ENCODE peak calls at places on chromosomes 6 and 20, in five cellular contexts. I is ascending aorta, E is ovary, M is fibroblast of lung, A is GM12878. Q is an unnamed sample. For H3K27me3, the result is how much of the 10 kb centered on the place peaks cover.

GRCh38 chr20:47007826-47008655 is 113.4 kb downstream of the EYA2 start:
- DNase-seq in E (no peak), A (no peak), I (no peak), M (no peak), Q (no peak)

GRCh38 chr6:153801917-153802316 is 237.1 kb upstream of the OPRM1 start:
- DNase-seq in I (no peak), E (no peak), A (no peak), M (no peak), Q (no peak)

GRCh38 chr20:5863040-5863811 is 87.1 kb downstream of the TRMT6 start:
- DNase-seq in M (peak), I (no peak), A (no peak), E (peak), Q (no peak)

GRCh38 chr6:5645275-5645674 is 361.4 kb downstream of the NRN1 start:
- DNase-seq in M (no peak), I (no peak), A (no peak), E (no peak), Q (no peak)

GRCh38 chr6:167350731-167351655 is 26.1 kb downstream of the TTLL2 start:
- DNase-seq in A (peak), I (no peak), E (peak), M (peak), Q (peak)

GRCh38 chr6:109299695-109300564 is 82.3 kb downstream of the CD164 start:
- DNase-seq in M (no peak), E (no peak), A (no peak), I (peak), Q (no peak)

GRCh38 chr6:137148291-137149076 is 25.0 kb downstream of the IL22RA2 start:
- DNase-seq in M (peak), I (no peak), A (no peak), E (no peak), Q (no peak)

GRCh38 chr6:33320315-33321181 is 3.0 kb upstream of the ZBTB22 start:
- DNase-seq in I (no peak), M (peak), A (no peak), E (peak), Q (no peak)

GRCh38 chr20:19265646-19266374 is 53.4 kb downstream of the SLC24A3 start:
- DNase-seq in A (no peak), M (no peak), I (no peak), E (no peak), Q (no peak)

GRCh38 chr6:2920671-2921112 is 17.6 kb upstream of the SERPINB9 start:
- DNase-seq in A (no peak), I (no peak), E (no peak), M (no peak), Q (no peak)

GRCh38 chr20:43460172-43460829 is 2.6 kb downstream of the SRSF6 start:
- DNase-seq in M (no peak), A (no peak), E (no peak), I (no peak), Q (no peak)

GRCh38 chr20:63005240-63005861 is 1.4 kb downstream of the BHLHE23 start:
- DNase-seq in I (no peak), E (no peak), A (no peak), M (no peak), Q (no peak)

GRCh38 chr20:63003546-63003945 is 3.2 kb downstream of the BHLHE23 start:
- DNase-seq in M (no peak), A (no peak), E (no peak), I (no peak), Q (no peak)

GRCh38 chr20:63005862-63006564 is 751 bp downstream of the BHLHE23 start:
- DNase-seq in I (no peak), E (no peak), M (peak), A (no peak), Q (no peak)

GRCh38 chr20:63006611-63007471 is at the start of gene BHLHE23:
- DNase-seq in E (no peak), A (no peak), M (no peak), I (no peak), Q (no peak)

GRCh38 chr20:63004607-63005211 is 2.1 kb downstream of the BHLHE23 start:
- DNase-seq in A (no peak), M (no peak), I (no peak), E (no peak), Q (no peak)
- H3K27me3 ChIP-seq in A (under half), M (half or more), I (under half), E (under half), Q (half or more)

DNA sequence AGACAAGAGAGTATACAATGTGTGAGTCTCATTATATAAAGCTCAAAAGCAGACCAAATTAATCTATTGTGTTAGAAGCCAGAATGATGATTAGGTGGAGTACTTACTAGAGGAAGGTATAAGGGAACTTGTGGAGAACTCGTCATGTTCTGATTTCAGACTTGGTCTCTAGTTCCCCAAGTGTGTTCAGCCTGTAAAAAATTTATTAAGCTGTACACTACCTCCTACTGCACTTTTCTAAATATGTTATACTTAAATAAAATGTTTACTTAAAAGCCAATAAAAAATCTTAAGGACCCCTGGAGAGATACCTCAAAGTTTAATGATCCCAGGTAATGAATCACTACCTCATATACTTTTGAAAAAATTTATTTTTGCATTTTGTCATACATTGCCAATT is 130.4 kb upstream of the PLCB4 start:
- DNase-seq in I (no peak), E (no peak), M (no peak), A (no peak), Q (no peak)
- H3K4me3 ChIP-seq in I (no peak), E (no peak), M (no peak), A (no peak), Q (no peak)

GRCh38 chr6:135088818-135089809 is 34.5 kb upstream of the HBS1L start:
- DNase-seq in A (peak), I (no peak), E (no peak), M (peak), Q (peak)
- TF ChIP-seq CTCF in A (peak), I (no peak), E (no peak), M (peak), Q (peak)

DNA sequence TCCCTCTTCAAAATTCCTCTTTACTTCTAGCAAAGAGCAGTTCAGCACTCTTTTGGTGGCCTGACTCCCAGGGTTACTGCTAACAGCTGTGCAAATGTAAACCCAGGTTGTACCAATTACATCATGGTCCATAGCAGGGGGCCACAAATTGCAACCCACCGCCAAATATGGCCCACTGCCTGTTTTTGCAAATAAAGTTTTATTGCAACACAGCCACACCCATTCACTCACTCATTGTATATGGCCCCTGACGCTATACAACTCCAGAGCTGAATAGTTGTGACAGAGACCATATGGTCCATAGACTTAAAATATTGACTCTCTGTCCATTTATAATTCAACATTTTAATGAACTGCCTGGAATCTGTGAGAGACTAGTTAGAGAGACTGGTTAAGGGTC is 233.4 kb downstream of the NFATC2 start:
- DNase-seq in M (peak), E (no peak), I (no peak), A (no peak), Q (no peak)
- H3K27me3 ChIP-seq in M (under half), E (under half), I (under half), A (under half), Q (under half)